ENCODE peak calls at places on chromosome 13, in four cellular contexts. Y, P, K and U are unnamed samples. For H3K4me1, the result is how much of the 10 kb centered on the place peaks cover.

GRCh38 chr13:102914629-102914935 is 68.8 kb downstream of the ERCC5 start:
- DNase-seq in K (no peak), P (no peak), Y (no peak), U (no peak)

GRCh38 chr13:95355491-95355890 is 54.2 kb upstream of the ABCC4 start:
- DNase-seq in K (no peak), P (no peak), Y (peak), U (peak)

GRCh38 chr13:58480011-58480410 is 848.5 kb downstream of the PCDH17 start:
- DNase-seq in P (no peak), Y (no peak), K (no peak), U (no peak)

GRCh38 chr13:112732679-112733078 is 42.8 kb downstream of the ATP11A start:
- DNase-seq in Y (no peak), P (no peak), K (no peak), U (peak)

GRCh38 chr13:52128714-52129700 is at the start of gene NEK5:
- DNase-seq in P (no peak), Y (peak), K (peak), U (peak)

GRCh38 chr13:61463027-61463426 is 47.4 kb upstream of the PCDH20 start:
- DNase-seq in Y (no peak), K (no peak), P (no peak), U (no peak)

GRCh38 chr13:103140001-103140671 is 73.9 kb upstream of the SLC10A2 start:
- DNase-seq in Y (no peak), P (no peak), K (no peak), U (no peak)

GRCh38 chr13:67299072-67299635 is 69.0 kb upstream of the PCDH9 start:
- DNase-seq in K (no peak), P (no peak), Y (no peak), U (no peak)

GRCh38 chr13:30659980-30660379 is 42.3 kb downstream of the USPL1 start:
- DNase-seq in K (no peak), P (no peak), Y (no peak), U (peak)

GRCh38 chr13:74732736-74733135 is 598.5 kb upstream of the KLF12 start:
- DNase-seq in P (no peak), K (no peak), Y (no peak), U (no peak)

GRCh38 chr13:80177327-80177726 is 163.6 kb downstream of the SPRY2 start:
- DNase-seq in Y (no peak), K (no peak), P (no peak), U (no peak)

GRCh38 chr13:50410921-50411712 is 395.9 kb downstream of the KCNRG start:
- DNase-seq in P (no peak), K (no peak), Y (no peak), U (no peak)

GRCh38 chr13:23600100-23600499 is 29.9 kb downstream of the TNFRSF19 start:
- DNase-seq in P (no peak), K (no peak), Y (no peak), U (no peak)

GRCh38 chr13:43522788-43523187 is 264.0 kb downstream of the ENOX1 start:
- DNase-seq in P (no peak), K (no peak), Y (no peak), U (no peak)

GRCh38 chr13:104625196-104625595 is 1559.0 kb upstream of the SLC10A2 start:
- DNase-seq in K (no peak), P (no peak), Y (no peak), U (no peak)

GRCh38 chr13:73572824-73573223 is 514.0 kb downstream of the KLF5 start:
- DNase-seq in K (no peak), P (no peak), Y (no peak), U (no peak)

GRCh38 chr13:112733661-112734379 is 44.0 kb downstream of the ATP11A start:
- DNase-seq in P (no peak), Y (no peak), K (no peak), U (peak)

GRCh38 chr13:101454767-101455166 is 2.3 kb downstream of the ITGBL1 start:
- DNase-seq in Y (no peak), P (no peak), K (no peak), U (no peak)
- H3K27ac ChIP-seq in Y (no peak), P (peak), K (no peak), U (no peak)

GRCh38 chr13:70087247-70087646 is 20.4 kb upstream of the ATXN8OS start:
- DNase-seq in P (no peak), Y (no peak), K (no peak), U (no peak)

GRCh38 chr13:70090036-70090723 is 17.4 kb upstream of the ATXN8OS start:
- DNase-seq in Y (no peak), P (no peak), K (no peak), U (no peak)

GRCh38 chr13:70088926-70089325 is 18.7 kb upstream of the ATXN8OS start:
- DNase-seq in Y (no peak), K (no peak), P (no peak), U (no peak)
- TF ChIP-seq POLR2A in Y (no peak), K (no peak), P (no peak), U (no peak)

DNA sequence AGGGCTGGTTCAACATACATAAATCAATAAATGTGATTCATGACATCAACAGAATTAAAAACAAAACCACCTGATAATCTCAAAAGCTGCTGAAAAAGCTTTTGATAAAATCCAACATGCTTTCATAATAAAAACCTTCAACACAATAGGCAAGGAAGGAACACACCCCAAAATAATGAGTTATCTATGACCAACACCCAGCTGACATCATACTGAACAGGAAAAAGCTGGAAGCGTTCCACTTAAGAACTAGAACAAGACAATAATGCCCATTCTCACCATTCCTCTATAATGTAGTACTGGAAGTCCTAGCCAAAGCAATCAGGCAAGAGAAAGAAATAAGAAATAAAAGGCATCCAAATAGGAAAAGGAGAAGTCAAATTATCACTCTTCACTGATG is 116.2 kb upstream of the FREM2 start:
- DNase-seq in Y (no peak), K (no peak), P (no peak), U (no peak)
- H3K4me1 ChIP-seq in Y (under half), K (under half), P (under half), U (under half)

GRCh38 chr13:40993987-40994386 is 25.1 kb downstream of the ELF1 start:
- DNase-seq in Y (no peak), P (no peak), K (no peak), U (no peak)
- H3K27ac ChIP-seq in Y (no peak), P (no peak), K (no peak), U (no peak)